ENCODE peak calls at places on chromosome 5, in seven cellular contexts. M is AG09309, O is AG04450, T is MM.1S, K is pancreas, R is stomach, X is heart right ventricle. G is an unnamed sample.

GRCh38 chr5:57324159-57324558 is 150.3 kb downstream of the GPBP1 start:
- DNase-seq in M (no peak), O (peak; percentile 30), T (no peak), K (no peak), R (no peak), X (no peak), G (no peak)

GRCh38 chr5:146632620-146633019 is 116.6 kb upstream of the GPR151 start:
- DNase-seq in M (no peak), O (no peak), T (no peak), K (no peak), R (no peak), X (no peak), G (no peak)

GRCh38 chr5:168790691-168791230 is 211.6 kb upstream of the PANK3 start:
- DNase-seq in M (no peak), O (no peak), T (no peak), K (no peak), R (no peak), X (no peak), G (no peak)

GRCh38 chr5:143426437-143426991 is 23.0 kb upstream of the NR3C1 start:
- DNase-seq in M (no peak), O (no peak), T (no peak), K (no peak), R (no peak), X (no peak), G (no peak)

GRCh38 chr5:68554566-68555279 is 339.2 kb downstream of the PIK3R1 start:
- DNase-seq in M (peak; percentile 93), O (no peak), T (no peak), K (no peak), R (peak; percentile 57), X (peak; percentile 33), G (peak; percentile 57)

GRCh38 chr5:39755452-39755851 is 330.7 kb upstream of the DAB2 start:
- DNase-seq in M (no peak), O (no peak), T (no peak), K (no peak), R (no peak), X (no peak), G (no peak)

GRCh38 chr5:173806270-173807035 is 81.7 kb upstream of the CPEB4 start:
- DNase-seq in M (no peak), O (no peak), T (no peak), K (no peak), R (no peak), X (no peak), G (no peak)

GRCh38 chr5:110094559-110094958 is 404.8 kb downstream of the MAN2A1 start:
- DNase-seq in M (no peak), O (no peak), T (no peak), K (no peak), R (no peak), X (no peak), G (no peak)

GRCh38 chr5:157047898-157048297 is 11.0 kb downstream of the HAVCR1 start:
- DNase-seq in M (no peak), O (no peak), T (no peak), K (no peak), R (no peak), X (no peak), G (no peak)

GRCh38 chr5:141960449-141961323 is 2.7 kb upstream of the PCDH12 start:
- DNase-seq in M (peak; percentile 37), O (peak; percentile 48), T (peak; percentile 89), K (peak; percentile 78), R (peak; percentile 91), X (peak; percentile 86), G (peak; percentile 88)

GRCh38 chr5:64958757-64959391 is 190.1 kb downstream of the CWC27 start:
- DNase-seq in M (peak; percentile 18), O (peak; percentile 13), T (peak; percentile 43), K (no peak), R (no peak), X (no peak), G (no peak)

GRCh38 chr5:32138839-32139493 is 35.2 kb downstream of the GOLPH3 start:
- DNase-seq in M (no peak), O (no peak), T (no peak), K (no peak), R (no peak), X (no peak), G (no peak)

GRCh38 chr5:73405691-73406090 is 42.9 kb downstream of the FOXD1 start:
- DNase-seq in M (peak; percentile 34), O (no peak), T (no peak), K (no peak), R (no peak), X (no peak), G (no peak)

GRCh38 chr5:57598756-57599155 is 116.1 kb upstream of the ACTBL2 start:
- DNase-seq in M (peak; percentile 32), O (peak; percentile 65), T (no peak), K (no peak), R (no peak), X (no peak), G (no peak)

GRCh38 chr5:132663771-132664695 is 6.1 kb downstream of the IL13 start:
- DNase-seq in M (no peak), O (no peak), T (no peak), K (no peak), R (peak; percentile 16), X (no peak), G (no peak)

GRCh38 chr5:117405197-117405596 is 830.6 kb upstream of the SEMA6A start:
- DNase-seq in M (no peak), O (no peak), T (no peak), K (no peak), R (no peak), X (no peak), G (no peak)
- TF ChIP-seq CTCF in M (no peak), O (no peak), T (no peak), K (no peak), R (no peak), X (no peak), G (no peak)

GRCh38 chr5:111962906-111963305 is 205.9 kb upstream of the NREP start:
- DNase-seq in M (no peak), O (no peak), T (no peak), K (no peak), R (no peak), X (no peak), G (no peak)
- TF ChIP-seq CTCF in M (no peak), O (no peak), T (no peak), K (no peak), R (no peak), X (no peak), G (no peak)

DNA sequence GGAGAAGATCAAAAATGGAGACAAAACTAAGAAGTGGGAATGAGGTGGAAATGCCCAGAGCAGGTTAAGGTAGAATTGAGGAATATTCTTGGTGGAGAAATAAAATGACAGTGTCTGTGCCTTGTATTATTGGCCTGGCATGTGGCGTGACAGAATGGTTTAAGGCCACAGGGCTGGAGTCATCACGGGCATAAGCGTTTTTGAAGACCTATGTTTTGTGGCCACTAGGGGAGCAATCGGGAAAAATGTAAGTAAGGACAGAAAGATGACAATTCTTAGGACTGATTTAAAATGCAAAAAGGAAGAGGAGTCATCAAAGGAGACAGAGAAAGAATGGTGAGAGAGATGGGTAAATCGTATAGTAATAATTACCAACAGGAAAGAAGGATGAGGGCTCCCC is 72.2 kb upstream of the EPB41L4A start:
- DNase-seq in M (no peak), O (no peak), T (no peak), K (no peak), R (no peak), X (no peak), G (no peak)
- TF ChIP-seq CTCF in M (peak; percentile 42), O (peak; percentile 36), T (peak; percentile 50), K (no peak), R (no peak), X (peak; percentile 7), G (no peak)

GRCh38 chr5:154595662-154596061 is 117.6 kb upstream of the HAND1 start:
- DNase-seq in M (no peak), O (no peak), T (no peak), K (no peak), R (no peak), X (no peak), G (no peak)
- TF ChIP-seq CTCF in M (no peak), O (no peak), T (no peak), K (no peak), R (no peak), X (no peak), G (no peak)

GRCh38 chr5:178152491-178153444 is 917 bp downstream of the NHP2 start:
- DNase-seq in M (no peak), O (no peak), T (no peak), K (no peak), R (no peak), X (no peak), G (no peak)

GRCh38 chr5:178153530-178154340 is at the start of gene NHP2:
- DNase-seq in M (peak; percentile 95), O (peak; percentile 98), T (peak; percentile 98), K (peak; percentile 98), R (peak; percentile 99), X (peak; percentile 98), G (peak; percentile 99)

GRCh38 chr5:178147406-178147805 is 6.3 kb downstream of the NHP2 start:
- DNase-seq in M (no peak), O (no peak), T (no peak), K (no peak), R (no peak), X (no peak), G (no peak)

GRCh38 chr5:178149199-178149932 is 4.3 kb downstream of the NHP2 start:
- DNase-seq in M (no peak), O (no peak), T (no peak), K (no peak), R (no peak), X (no peak), G (no peak)

GRCh38 chr5:178150977-178151734 is 2.5 kb downstream of the NHP2 start:
- DNase-seq in M (no peak), O (no peak), T (no peak), K (no peak), R (no peak), X (no peak), G (no peak)
- TF ChIP-seq CTCF in M (no peak), O (peak; percentile 18), T (no peak), K (no peak), R (no peak), X (no peak), G (no peak)

DNA sequence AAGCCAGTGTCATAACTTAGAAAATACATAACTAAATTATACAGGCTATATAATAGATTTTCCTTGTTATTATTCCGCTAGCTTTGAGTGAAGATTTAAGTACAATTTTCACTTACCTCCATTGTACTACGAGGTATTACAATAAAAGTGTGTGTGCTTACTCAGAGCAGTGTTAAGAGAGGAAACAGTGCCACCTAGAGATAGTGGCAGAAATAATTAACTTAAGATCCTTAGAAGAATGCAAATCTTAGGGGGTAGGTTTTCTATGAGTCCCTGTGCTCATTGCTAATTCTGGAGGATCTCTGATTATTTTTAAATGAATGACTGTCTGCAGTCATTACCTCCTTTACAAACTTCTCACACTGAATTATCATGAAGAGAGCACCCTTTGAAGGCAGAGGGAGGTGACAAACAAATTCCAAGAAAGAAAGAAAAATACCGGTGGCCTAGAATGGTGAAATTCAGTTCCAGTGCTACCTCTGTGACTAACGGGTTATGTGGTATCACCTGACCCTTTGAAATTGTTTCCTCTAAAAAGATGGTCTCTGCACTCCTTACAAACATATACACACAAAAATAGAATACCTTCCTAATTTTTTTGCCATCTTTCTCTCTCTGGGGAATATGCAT is 379.8 kb downstream of the TRIM36 start:
- DNase-seq in M (no peak), O (no peak), T (peak; percentile 38), K (no peak), R (no peak), X (no peak), G (no peak)
- TF ChIP-seq CTCF in M (no peak), O (no peak), T (peak; percentile 66), K (peak; percentile 38), R (peak; percentile 11), X (peak; percentile 53), G (peak; percentile 10)